ENCODE peak calls at places on chromosomes 2 and 18, in six cellular contexts. V is WTC11, O is iris pigment epithelial cell, D is RPMI7951, U is left colon, C is NCI-H1092 treated with DMSO at 0.1 percent for 48 hours. L is an unnamed sample.

GRCh38 chr2:88600038-88600465 is 27.2 kb downstream of the EIF2AK3 start:
- DNase-seq in V (no peak), O (peak), D (peak), U (peak), C (no peak), L (peak)

GRCh38 chr2:18378020-18378653 is 182.3 kb downstream of the RDH14 start:
- DNase-seq in V (peak), O (peak), D (peak), U (peak), C (peak), L (peak)

GRCh38 chr2:52724585-52724984 is 1043.0 kb upstream of the CHAC2 start:
- DNase-seq in V (no peak), O (no peak), D (no peak), U (no peak), C (no peak), L (no peak)

GRCh38 chr2:200253631-200254030 is 52.9 kb upstream of the SPATS2L start:
- DNase-seq in V (no peak), O (peak), D (peak), U (no peak), C (no peak), L (no peak)

GRCh38 chr2:74560591-74560990 is 6.1 kb downstream of the DOK1 start:
- DNase-seq in V (no peak), O (no peak), D (no peak), U (no peak), C (no peak), L (no peak)

GRCh38 chr18:66916834-66917233 is 312.9 kb upstream of the CDH19 start:
- DNase-seq in V (no peak), O (peak), D (no peak), U (no peak), C (no peak), L (no peak)

GRCh38 chr2:27559228-27559627 is 23.6 kb upstream of the ZNF512 start:
- DNase-seq in V (no peak), O (no peak), D (no peak), U (no peak), C (no peak), L (no peak)

GRCh38 chr18:79581406-79581805 is 98.2 kb upstream of the CTDP1 start:
- DNase-seq in V (no peak), O (no peak), D (no peak), U (no peak), C (no peak), L (no peak)

GRCh38 chr2:165163771-165164170 is 40.1 kb downstream of the SCN3A start:
- DNase-seq in V (no peak), O (no peak), D (no peak), U (no peak), C (no peak), L (no peak)

GRCh38 chr18:332721-333513 is 65.1 kb upstream of the THOC1 start:
- DNase-seq in V (no peak), O (no peak), D (peak), U (peak), C (no peak), L (no peak)

GRCh38 chr2:179646173-179646762 is 215.1 kb downstream of the ZNF385B start:
- DNase-seq in V (no peak), O (no peak), D (no peak), U (no peak), C (no peak), L (no peak)

GRCh38 chr18:73717570-73717969 is 430.1 kb downstream of the FBXO15 start:
- DNase-seq in V (no peak), O (no peak), D (peak), U (no peak), C (no peak), L (no peak)

GRCh38 chr18:76306685-76307292 is 188.3 kb downstream of the ZNF516 start:
- DNase-seq in V (peak), O (no peak), D (no peak), U (no peak), C (no peak), L (no peak)

GRCh38 chr18:79528846-79529245 is 133.1 kb downstream of the NFATC1 start:
- DNase-seq in V (peak), O (peak), D (peak), U (peak), C (peak), L (peak)

GRCh38 chr2:236700703-236701102 is 131.1 kb downstream of the ACKR3 start:
- DNase-seq in V (no peak), O (no peak), D (no peak), U (no peak), C (no peak), L (no peak)

GRCh38 chr18:8718401-8718913 is 13.1 kb downstream of the MTCL1 start:
- DNase-seq in V (no peak), O (no peak), D (no peak), U (no peak), C (no peak), L (no peak)

L was measured in amniotic epithelial cell.